ENCODE peak calls at places on chromosomes 6 and 20, in nine cellular contexts. One of them, this sample, is unnamed.

GRCh38 chr6:1987640-1988039 is 257.8 kb downstream of the GMDS start:
- DNase-seq in activated naive CD4-positive, alpha-beta T cell treated with anti-CD3 and anti-CD28 coated beads, Interleukin-2, amount 10 ng/mL, durations not matched to agents 7 days and 5 days: no peak
- DNase-seq in cardiac muscle cell: no peak
- DNase-seq in activated CD4-positive, alpha-beta T cell treated with anti-CD3 and anti-CD28 coated beads for 4 hours: no peak
- DNase-seq in Right ventricle myocardium superior: no peak
- DNase-seq in NCI-H1092: no peak
- DNase-seq in Caki2: peak
- DNase-seq in endothelial cell: no peak
- DNase-seq in ACHN: no peak
- DNase-seq in this sample: peak

GRCh38 chr6:113011389-113011788 is 664.3 kb downstream of the RFPL4B start:
- DNase-seq in activated naive CD4-positive, alpha-beta T cell treated with anti-CD3 and anti-CD28 coated beads, Interleukin-2, amount 10 ng/mL, durations not matched to agents 7 days and 5 days: no peak
- DNase-seq in ACHN: no peak
- DNase-seq in activated CD4-positive, alpha-beta T cell treated with anti-CD3 and anti-CD28 coated beads for 4 hours: no peak
- DNase-seq in endothelial cell: no peak
- DNase-seq in Right ventricle myocardium superior: no peak
- DNase-seq in NCI-H1092: no peak
- DNase-seq in cardiac muscle cell: no peak
- DNase-seq in Caki2: no peak
- DNase-seq in this sample: no peak

GRCh38 chr6:106082735-106083398 is 3.3 kb upstream of the PRDM1 start:
- DNase-seq in Right ventricle myocardium superior: no peak
- DNase-seq in activated CD4-positive, alpha-beta T cell treated with anti-CD3 and anti-CD28 coated beads for 4 hours: no peak
- DNase-seq in cardiac muscle cell: no peak
- DNase-seq in NCI-H1092: no peak
- DNase-seq in endothelial cell: no peak
- DNase-seq in Caki2: no peak
- DNase-seq in ACHN: no peak
- DNase-seq in activated naive CD4-positive, alpha-beta T cell treated with anti-CD3 and anti-CD28 coated beads, Interleukin-2, amount 10 ng/mL, durations not matched to agents 7 days and 5 days: peak
- DNase-seq in this sample: no peak

GRCh38 chr20:20823469-20823868 is 111.0 kb upstream of the RALGAPA2 start:
- DNase-seq in activated CD4-positive, alpha-beta T cell treated with anti-CD3 and anti-CD28 coated beads for 4 hours: no peak
- DNase-seq in endothelial cell: no peak
- DNase-seq in NCI-H1092: peak
- DNase-seq in ACHN: no peak
- DNase-seq in Right ventricle myocardium superior: no peak
- DNase-seq in activated naive CD4-positive, alpha-beta T cell treated with anti-CD3 and anti-CD28 coated beads, Interleukin-2, amount 10 ng/mL, durations not matched to agents 7 days and 5 days: no peak
- DNase-seq in Caki2: no peak
- DNase-seq in cardiac muscle cell: no peak
- DNase-seq in this sample: no peak

GRCh38 chr20:25223179-25223661 is 24.7 kb upstream of the PYGB start:
- DNase-seq in endothelial cell: no peak
- DNase-seq in cardiac muscle cell: no peak
- DNase-seq in activated naive CD4-positive, alpha-beta T cell treated with anti-CD3 and anti-CD28 coated beads, Interleukin-2, amount 10 ng/mL, durations not matched to agents 7 days and 5 days: no peak
- DNase-seq in activated CD4-positive, alpha-beta T cell treated with anti-CD3 and anti-CD28 coated beads for 4 hours: peak
- DNase-seq in ACHN: peak
- DNase-seq in NCI-H1092: no peak
- DNase-seq in Caki2: peak
- DNase-seq in Right ventricle myocardium superior: no peak
- DNase-seq in this sample: peak

GRCh38 chr6:26520840-26521484 is 17.2 kb upstream of the HMGN4 start:
- DNase-seq in activated CD4-positive, alpha-beta T cell treated with anti-CD3 and anti-CD28 coated beads for 4 hours: peak
- DNase-seq in activated naive CD4-positive, alpha-beta T cell treated with anti-CD3 and anti-CD28 coated beads, Interleukin-2, amount 10 ng/mL, durations not matched to agents 7 days and 5 days: peak
- DNase-seq in ACHN: peak
- DNase-seq in cardiac muscle cell: peak
- DNase-seq in endothelial cell: peak
- DNase-seq in Right ventricle myocardium superior: peak
- DNase-seq in Caki2: peak
- DNase-seq in NCI-H1092: peak
- DNase-seq in this sample: no peak

GRCh38 chr6:7725849-7726415 is at the start of gene BMP6:
- DNase-seq in activated naive CD4-positive, alpha-beta T cell treated with anti-CD3 and anti-CD28 coated beads, Interleukin-2, amount 10 ng/mL, durations not matched to agents 7 days and 5 days: peak
- DNase-seq in Right ventricle myocardium superior: peak
- DNase-seq in Caki2: peak
- DNase-seq in ACHN: peak
- DNase-seq in activated CD4-positive, alpha-beta T cell treated with anti-CD3 and anti-CD28 coated beads for 4 hours: peak
- DNase-seq in cardiac muscle cell: peak
- DNase-seq in NCI-H1092: peak
- DNase-seq in endothelial cell: peak
- DNase-seq in this sample: peak

GRCh38 chr6:85464722-85465150 is 14.9 kb downstream of the NT5E start:
- DNase-seq in Caki2: peak
- DNase-seq in cardiac muscle cell: no peak
- DNase-seq in endothelial cell: no peak
- DNase-seq in ACHN: peak
- DNase-seq in activated naive CD4-positive, alpha-beta T cell treated with anti-CD3 and anti-CD28 coated beads, Interleukin-2, amount 10 ng/mL, durations not matched to agents 7 days and 5 days: no peak
- DNase-seq in activated CD4-positive, alpha-beta T cell treated with anti-CD3 and anti-CD28 coated beads for 4 hours: peak
- DNase-seq in NCI-H1092: no peak
- DNase-seq in Right ventricle myocardium superior: no peak
- DNase-seq in this sample: peak

GRCh38 chr6:89371849-89372505 is 19.5 kb upstream of the UBE2J1 start:
- DNase-seq in NCI-H1092: no peak
- DNase-seq in Caki2: no peak
- DNase-seq in Right ventricle myocardium superior: peak
- DNase-seq in activated CD4-positive, alpha-beta T cell treated with anti-CD3 and anti-CD28 coated beads for 4 hours: peak
- DNase-seq in cardiac muscle cell: peak
- DNase-seq in ACHN: peak
- DNase-seq in endothelial cell: peak
- DNase-seq in activated naive CD4-positive, alpha-beta T cell treated with anti-CD3 and anti-CD28 coated beads, Interleukin-2, amount 10 ng/mL, durations not matched to agents 7 days and 5 days: peak
- DNase-seq in this sample: no peak